ENCODE peak calls at places on chromosomes 7 and 10, in seven cellular contexts. One of them, this sample, is unnamed.

GRCh38 chr7:102429141-102429904 is 4.1 kb upstream of the ORAI2 start:
- DNase-seq in activated T-helper 9 cell treated with anti-CD3 and anti-CD28 coated beads, Interleukin-2, amount 50 U/mL, for 16 hours: no peak
- DNase-seq in astrocyte of the cerebellum: no peak
- DNase-seq in foreskin keratinocyte: no peak
- DNase-seq in NCI-H2029: no peak
- DNase-seq in psoas muscle: no peak
- DNase-seq in IMR-90: no peak
- DNase-seq in this sample: no peak

GRCh38 chr7:90660100-90660499 is 64.0 kb downstream of the CDK14 start:
- DNase-seq in activated T-helper 9 cell treated with anti-CD3 and anti-CD28 coated beads, Interleukin-2, amount 50 U/mL, for 16 hours: no peak
- DNase-seq in astrocyte of the cerebellum: no peak
- DNase-seq in foreskin keratinocyte: no peak
- DNase-seq in NCI-H2029: no peak
- DNase-seq in psoas muscle: no peak
- DNase-seq in IMR-90: no peak
- DNase-seq in this sample: no peak

GRCh38 chr7:44636926-44637325 is 30.5 kb downstream of the OGDH start:
- DNase-seq in activated T-helper 9 cell treated with anti-CD3 and anti-CD28 coated beads, Interleukin-2, amount 50 U/mL, for 16 hours: no peak
- DNase-seq in astrocyte of the cerebellum: no peak
- DNase-seq in foreskin keratinocyte: no peak
- DNase-seq in NCI-H2029: no peak
- DNase-seq in psoas muscle: no peak
- DNase-seq in IMR-90: no peak
- DNase-seq in this sample: no peak

GRCh38 chr10:77159538-77160110 is 478.0 kb downstream of the KCNMA1 start:
- DNase-seq in activated T-helper 9 cell treated with anti-CD3 and anti-CD28 coated beads, Interleukin-2, amount 50 U/mL, for 16 hours: no peak
- DNase-seq in astrocyte of the cerebellum: peak
- DNase-seq in foreskin keratinocyte: no peak
- DNase-seq in NCI-H2029: no peak
- DNase-seq in psoas muscle: no peak
- DNase-seq in IMR-90: peak
- DNase-seq in this sample: no peak

GRCh38 chr10:99041468-99041867 is 194.2 kb downstream of the HPSE2 start:
- DNase-seq in activated T-helper 9 cell treated with anti-CD3 and anti-CD28 coated beads, Interleukin-2, amount 50 U/mL, for 16 hours: no peak
- DNase-seq in astrocyte of the cerebellum: no peak
- DNase-seq in foreskin keratinocyte: no peak
- DNase-seq in NCI-H2029: no peak
- DNase-seq in psoas muscle: no peak
- DNase-seq in IMR-90: no peak
- DNase-seq in this sample: no peak

GRCh38 chr10:7231420-7232414 is 179.1 kb downstream of the SFMBT2 start:
- DNase-seq in activated T-helper 9 cell treated with anti-CD3 and anti-CD28 coated beads, Interleukin-2, amount 50 U/mL, for 16 hours: no peak
- DNase-seq in astrocyte of the cerebellum: no peak
- DNase-seq in foreskin keratinocyte: no peak
- DNase-seq in NCI-H2029: no peak
- DNase-seq in psoas muscle: no peak
- DNase-seq in IMR-90: no peak
- DNase-seq in this sample: no peak

GRCh38 chr7:70752794-70753241 is 379.1 kb upstream of the GALNT17 start:
- DNase-seq in activated T-helper 9 cell treated with anti-CD3 and anti-CD28 coated beads, Interleukin-2, amount 50 U/mL, for 16 hours: no peak
- DNase-seq in astrocyte of the cerebellum: peak
- DNase-seq in foreskin keratinocyte: peak
- DNase-seq in NCI-H2029: no peak
- DNase-seq in psoas muscle: no peak
- DNase-seq in IMR-90: peak
- DNase-seq in this sample: no peak

GRCh38 chr10:61052469-61053205 is 108.7 kb upstream of the RHOBTB1 start:
- DNase-seq in activated T-helper 9 cell treated with anti-CD3 and anti-CD28 coated beads, Interleukin-2, amount 50 U/mL, for 16 hours: no peak
- DNase-seq in astrocyte of the cerebellum: no peak
- DNase-seq in foreskin keratinocyte: no peak
- DNase-seq in NCI-H2029: no peak
- DNase-seq in psoas muscle: no peak
- DNase-seq in IMR-90: no peak
- DNase-seq in this sample: no peak

GRCh38 chr10:83469719-83470336 is 669.5 kb upstream of the GHITM start:
- DNase-seq in activated T-helper 9 cell treated with anti-CD3 and anti-CD28 coated beads, Interleukin-2, amount 50 U/mL, for 16 hours: no peak
- DNase-seq in astrocyte of the cerebellum: no peak
- DNase-seq in foreskin keratinocyte: no peak
- DNase-seq in NCI-H2029: no peak
- DNase-seq in psoas muscle: no peak
- DNase-seq in IMR-90: no peak
- DNase-seq in this sample: no peak

GRCh38 chr10:6035101-6035834 is 26.9 kb downstream of the IL2RA start:
- DNase-seq in activated T-helper 9 cell treated with anti-CD3 and anti-CD28 coated beads, Interleukin-2, amount 50 U/mL, for 16 hours: no peak
- DNase-seq in astrocyte of the cerebellum: no peak
- DNase-seq in foreskin keratinocyte: no peak
- DNase-seq in NCI-H2029: no peak
- DNase-seq in psoas muscle: no peak
- DNase-seq in IMR-90: no peak
- DNase-seq in this sample: no peak

GRCh38 chr10:30057421-30057841 is 2.0 kb downstream of the JCAD start:
- DNase-seq in activated T-helper 9 cell treated with anti-CD3 and anti-CD28 coated beads, Interleukin-2, amount 50 U/mL, for 16 hours: no peak
- DNase-seq in astrocyte of the cerebellum: no peak
- DNase-seq in foreskin keratinocyte: no peak
- DNase-seq in NCI-H2029: no peak
- DNase-seq in psoas muscle: no peak
- DNase-seq in IMR-90: peak
- DNase-seq in this sample: no peak

GRCh38 chr7:90723866-90724265 is 127.7 kb downstream of the CDK14 start:
- DNase-seq in activated T-helper 9 cell treated with anti-CD3 and anti-CD28 coated beads, Interleukin-2, amount 50 U/mL, for 16 hours: no peak
- DNase-seq in astrocyte of the cerebellum: no peak
- DNase-seq in foreskin keratinocyte: peak
- DNase-seq in NCI-H2029: no peak
- DNase-seq in psoas muscle: no peak
- DNase-seq in IMR-90: no peak
- DNase-seq in this sample: no peak